ENCODE peak calls at places on chromosomes 1 and 21, in nine cellular contexts. M is upper lobe of left lung, G is HepG2, B is HCT116, L is K562, Y is heart left ventricle, H is body of pancreas, C is GM12878, U is gastrocnemius medialis. R is an unnamed sample. For H3K27me3, the result is how much of the 10 kb centered on the place peaks cover.

GRCh38 chr1:95384570-95384969 is 150.6 kb downstream of the RWDD3 start:
- ATAC-seq in M (no peak), G (peak), B (no peak), L (peak), Y (peak), H (no peak), C (peak), U (no peak), R (no peak)

GRCh38 chr1:9252999-9253398 is 18.4 kb downstream of the H6PD start:
- ATAC-seq in M (no peak), G (no peak), B (no peak), L (no peak), Y (no peak), H (no peak), C (no peak), U (no peak), R (no peak)

GRCh38 chr21:37475186-37475868 is 108.8 kb downstream of the DYRK1A start:
- ATAC-seq in M (no peak), G (no peak), B (no peak), L (peak), Y (peak), H (no peak), C (peak), U (no peak), R (no peak)

GRCh38 chr1:218665216-218665615 is 320.1 kb downstream of the TGFB2 start:
- ATAC-seq in M (peak), G (no peak), B (peak), L (no peak), Y (peak), H (no peak), C (no peak), U (peak), R (peak)

GRCh38 chr1:35215346-35215745 is 22.4 kb upstream of the SFPQ start:
- ATAC-seq in M (peak), G (no peak), B (no peak), L (peak), Y (no peak), H (peak), C (no peak), U (peak), R (peak)

GRCh38 chr1:171877711-171878110 is 36.4 kb downstream of the DNM3 start:
- ATAC-seq in M (no peak), G (no peak), B (no peak), L (no peak), Y (no peak), H (no peak), C (peak), U (no peak), R (no peak)

GRCh38 chr21:41213081-41213480 is 45.1 kb downstream of the BACE2 start:
- ATAC-seq in M (no peak), G (no peak), B (no peak), L (no peak), Y (no peak), H (no peak), C (no peak), U (no peak), R (no peak)

GRCh38 chr21:38384675-38385074 is 113.6 kb downstream of the ERG start:
- ATAC-seq in M (peak), G (no peak), B (no peak), L (no peak), Y (no peak), H (no peak), C (no peak), U (no peak), R (no peak)

GRCh38 chr1:116126281-116126680 is 15.1 kb downstream of the MAB21L3 start:
- ATAC-seq in M (no peak), G (no peak), B (no peak), L (no peak), Y (no peak), H (no peak), C (no peak), U (no peak), R (no peak)

GRCh38 chr1:75265792-75266191 is 131.6 kb downstream of the LHX8 start:
- ATAC-seq in M (peak), G (peak), B (peak), L (peak), Y (no peak), H (peak), C (peak), U (no peak), R (no peak)

GRCh38 chr1:179166663-179167417 is 62.6 kb downstream of the ABL2 start:
- ATAC-seq in M (peak), G (no peak), B (no peak), L (no peak), Y (no peak), H (no peak), C (no peak), U (no peak), R (no peak)

GRCh38 chr1:172727956-172728603 is 69.2 kb downstream of the FASLG start:
- ATAC-seq in M (peak), G (peak), B (peak), L (peak), Y (no peak), H (peak), C (peak), U (no peak), R (no peak)

GRCh38 chr21:20874202-20874601 is 124.0 kb upstream of the NCAM2 start:
- ATAC-seq in M (no peak), G (no peak), B (no peak), L (no peak), Y (no peak), H (no peak), C (no peak), U (no peak), R (no peak)

GRCh38 chr1:114610546-114611245 is 29.3 kb upstream of the BCAS2 start:
- ATAC-seq in M (no peak), G (no peak), B (no peak), L (no peak), Y (no peak), H (no peak), C (no peak), U (no peak), R (no peak)

GRCh38 chr1:221217029-221217428 is 337.8 kb downstream of the HLX start:
- ATAC-seq in M (peak), G (no peak), B (no peak), L (no peak), Y (peak), H (peak), C (no peak), U (peak), R (peak)

GRCh38 chr1:21300774-21301173 is 10.5 kb upstream of the ECE1 start:
- ATAC-seq in M (no peak), G (no peak), B (no peak), L (no peak), Y (no peak), H (no peak), C (no peak), U (no peak), R (no peak)

GRCh38 chr1:10622896-10623295 is 148.1 kb downstream of the PEX14 start:
- ATAC-seq in M (no peak), G (no peak), B (no peak), L (no peak), Y (no peak), H (no peak), C (no peak), U (no peak), R (no peak)

GRCh38 chr1:104760017-104760416 is 1010.3 kb downstream of the AMY1C start:
- ATAC-seq in M (no peak), G (no peak), B (no peak), L (no peak), Y (no peak), H (no peak), C (peak), U (no peak), R (no peak)

GRCh38 chr1:85566890-85567289 is 13.7 kb upstream of the CCN1 start:
- ATAC-seq in M (no peak), G (no peak), B (no peak), L (no peak), Y (no peak), H (no peak), C (no peak), U (no peak), R (no peak)

GRCh38 chr1:54884135-54884586 is 2.8 kb downstream of the DHCR24 start:
- ATAC-seq in M (no peak), G (no peak), B (no peak), L (no peak), Y (no peak), H (no peak), C (no peak), U (no peak), R (no peak)

GRCh38 chr21:34198232-34199120 is 125.1 kb downstream of the MRPS6 start:
- ATAC-seq in M (no peak), G (no peak), B (no peak), L (no peak), Y (no peak), H (no peak), C (peak), U (no peak), R (no peak)

GRCh38 chr1:205582046-205582445 is 49.8 kb downstream of the ELK4 start:
- ATAC-seq in M (no peak), G (peak), B (no peak), L (no peak), Y (no peak), H (peak), C (no peak), U (no peak), R (peak)

GRCh38 chr21:35969281-35969680 is 91.0 kb downstream of the SETD4 start:
- ATAC-seq in M (no peak), G (no peak), B (no peak), L (no peak), Y (no peak), H (no peak), C (no peak), U (no peak), R (no peak)

GRCh38 chr1:228849011-228849541 is 113.8 kb downstream of the RHOU start:
- ATAC-seq in M (no peak), G (peak), B (no peak), L (no peak), Y (peak), H (peak), C (peak), U (peak), R (no peak)

GRCh38 chr1:155193275-155193990 is 14.3 kb downstream of the THBS3 start:
- ATAC-seq in M (peak), G (peak), B (peak), L (peak), Y (peak), H (peak), C (peak), U (peak), R (peak)

GRCh38 chr1:27555700-27556424 is 48.1 kb downstream of the AHDC1 start:
- ATAC-seq in M (peak), G (no peak), B (no peak), L (no peak), Y (peak), H (no peak), C (peak), U (no peak), R (peak)

GRCh38 chr1:118339431-118340146 is 154.6 kb upstream of the SPAG17 start:
- ATAC-seq in M (no peak), G (no peak), B (no peak), L (no peak), Y (no peak), H (no peak), C (no peak), U (no peak), R (no peak)

GRCh38 chr1:3069491-3070303 is 694 bp downstream of the PRDM16 start:
- ATAC-seq in M (peak), G (peak), B (peak), L (no peak), Y (peak), H (peak), C (no peak), U (peak), R (peak)

DNA sequence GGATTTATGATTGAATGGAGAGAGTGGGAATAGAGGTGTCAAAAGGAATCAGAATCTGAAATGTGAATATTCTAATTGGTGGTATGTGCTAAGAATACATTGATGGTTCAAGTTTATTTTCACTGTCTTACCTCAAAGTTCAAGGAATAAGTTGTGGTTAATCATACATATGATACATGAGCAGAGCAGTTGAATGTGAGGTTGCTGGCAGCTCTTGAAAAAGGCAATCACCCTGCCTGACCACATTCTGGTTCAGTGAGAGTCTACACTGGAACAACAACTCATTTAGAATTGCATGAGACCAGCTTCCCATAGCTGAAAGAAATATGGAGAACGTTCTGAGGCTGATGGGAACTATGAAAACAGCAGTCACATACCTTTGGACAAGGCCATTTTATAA is 68.3 kb upstream of the ARHGAP29 start:
- ATAC-seq in M (no peak), G (no peak), B (no peak), L (no peak), Y (no peak), H (no peak), C (no peak), U (no peak), R (no peak)
- TF ChIP-seq POLR2A in M (no peak), G (no peak), B (no peak), L (no peak), Y (no peak), H (no peak), C (no peak), U (no peak), R (no peak)

DNA sequence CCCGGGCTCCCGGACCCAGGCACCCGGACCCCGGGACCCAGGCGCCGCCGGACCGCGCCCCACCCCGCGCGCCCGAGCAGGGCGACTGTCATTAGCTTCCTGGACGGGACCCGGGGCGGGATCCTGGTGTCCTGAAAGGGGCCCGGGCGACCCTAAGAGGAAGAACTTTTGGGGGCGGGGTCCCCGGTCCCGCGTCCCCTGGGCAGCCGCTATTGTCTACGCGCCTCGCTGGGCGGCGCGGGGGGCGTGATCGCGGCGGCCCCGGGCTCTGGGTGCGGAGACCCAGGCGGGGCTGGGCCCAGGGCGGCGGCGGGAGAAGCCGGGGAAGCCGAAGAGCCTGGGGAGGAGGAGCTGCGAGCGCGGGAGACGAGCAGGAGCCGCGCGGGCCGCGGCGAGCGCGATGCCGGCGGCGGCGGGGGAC is 465 bp downstream of the HUNK start:
- ATAC-seq in M (peak), G (peak), B (no peak), L (no peak), Y (peak), H (peak), C (no peak), U (peak), R (peak)
- H3K27me3 ChIP-seq in M (under half), G (under half), B (under half), L (under half), Y (under half), H (under half), C (under half), U (under half), R (half or more)

DNA sequence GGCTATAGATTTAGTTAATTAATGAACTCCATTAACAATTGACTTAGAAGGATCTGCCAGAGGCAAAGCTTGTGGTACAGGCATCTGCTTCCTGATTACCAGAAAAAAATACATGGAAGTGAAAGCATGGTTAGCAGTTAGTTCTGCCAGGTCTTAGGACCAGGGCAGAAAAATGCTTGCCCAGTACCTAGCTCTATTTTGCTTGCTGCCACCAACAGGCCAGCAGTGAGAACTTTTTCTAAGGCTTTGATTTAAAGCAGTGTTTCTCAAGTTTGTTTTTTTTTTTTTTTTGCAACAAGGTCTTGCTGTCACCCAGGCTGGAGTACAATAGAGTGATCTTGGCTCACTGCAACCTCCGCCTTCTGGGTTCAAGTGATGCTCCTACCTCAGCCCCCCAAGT is 16.4 kb upstream of the MTF1 start:
- ATAC-seq in M (no peak), G (no peak), B (peak), L (no peak), Y (no peak), H (no peak), C (peak), U (no peak), R (no peak)
- TF ChIP-seq CTCF in M (no peak), G (no peak), B (peak), L (no peak), Y (no peak), H (no peak), C (no peak), U (no peak), R (no peak)

DNA sequence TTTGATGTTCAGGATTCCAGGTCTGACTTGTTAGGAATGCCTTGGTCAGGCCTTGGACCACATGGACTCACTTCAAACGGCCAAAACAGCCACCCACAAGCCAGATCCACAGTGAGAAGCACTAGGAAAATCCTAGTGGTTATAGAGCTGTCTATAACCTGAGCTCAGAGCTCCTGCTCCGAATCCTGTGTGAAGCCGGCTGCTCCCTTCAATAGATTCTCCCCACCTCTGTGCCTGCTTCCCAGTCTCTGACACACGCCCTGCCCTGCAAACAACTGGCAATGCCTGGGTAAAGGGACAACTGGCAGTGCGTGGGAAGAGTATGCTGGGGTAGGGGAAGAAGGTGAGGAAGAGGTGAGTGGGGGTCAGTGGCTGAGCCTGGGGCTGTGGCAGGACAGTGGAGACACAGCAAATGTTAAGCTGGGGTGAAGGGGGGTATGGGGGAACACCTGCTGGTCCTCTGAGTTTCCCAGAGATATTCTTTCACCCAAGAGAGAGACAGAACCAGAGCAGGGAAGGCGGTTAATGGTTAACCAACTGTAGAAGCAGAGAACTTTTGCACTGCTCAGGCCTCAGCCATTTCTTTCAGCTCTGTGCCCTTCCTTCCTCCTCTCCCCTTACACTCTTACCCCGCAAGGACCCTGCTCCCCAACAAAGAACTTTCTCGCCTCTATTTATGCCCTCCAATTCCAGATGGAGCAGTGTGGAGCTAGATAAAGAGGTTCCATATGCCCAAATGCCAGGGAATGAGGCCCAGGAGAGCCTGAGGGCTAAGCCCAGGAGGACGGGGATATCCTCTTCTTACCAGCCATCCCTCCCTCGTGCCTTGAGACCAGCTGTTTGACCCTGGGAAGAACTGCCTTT is 4.4 kb downstream of the PLXNA2 start:
- ATAC-seq in M (no peak), G (peak), B (no peak), L (no peak), Y (no peak), H (peak), C (no peak), U (no peak), R (no peak)
- TF ChIP-seq POLR2A in M (no peak), G (peak), B (no peak), L (no peak), Y (no peak), H (peak), C (no peak), U (no peak), R (no peak)

GRCh38 chr1:200075522-200075921 is 48.0 kb downstream of the NR5A2 start:
- ATAC-seq in M (no peak), G (no peak), B (no peak), L (no peak), Y (peak), H (peak), C (no peak), U (no peak), R (no peak)

GRCh38 chr1:200075938-200076546 is 48.5 kb downstream of the NR5A2 start:
- ATAC-seq in M (no peak), G (peak), B (peak), L (no peak), Y (peak), H (peak), C (no peak), U (peak), R (peak)

GRCh38 chr1:200073286-200073637 is 45.8 kb downstream of the NR5A2 start:
- ATAC-seq in M (no peak), G (no peak), B (no peak), L (no peak), Y (no peak), H (no peak), C (no peak), U (no peak), R (no peak)

DNA sequence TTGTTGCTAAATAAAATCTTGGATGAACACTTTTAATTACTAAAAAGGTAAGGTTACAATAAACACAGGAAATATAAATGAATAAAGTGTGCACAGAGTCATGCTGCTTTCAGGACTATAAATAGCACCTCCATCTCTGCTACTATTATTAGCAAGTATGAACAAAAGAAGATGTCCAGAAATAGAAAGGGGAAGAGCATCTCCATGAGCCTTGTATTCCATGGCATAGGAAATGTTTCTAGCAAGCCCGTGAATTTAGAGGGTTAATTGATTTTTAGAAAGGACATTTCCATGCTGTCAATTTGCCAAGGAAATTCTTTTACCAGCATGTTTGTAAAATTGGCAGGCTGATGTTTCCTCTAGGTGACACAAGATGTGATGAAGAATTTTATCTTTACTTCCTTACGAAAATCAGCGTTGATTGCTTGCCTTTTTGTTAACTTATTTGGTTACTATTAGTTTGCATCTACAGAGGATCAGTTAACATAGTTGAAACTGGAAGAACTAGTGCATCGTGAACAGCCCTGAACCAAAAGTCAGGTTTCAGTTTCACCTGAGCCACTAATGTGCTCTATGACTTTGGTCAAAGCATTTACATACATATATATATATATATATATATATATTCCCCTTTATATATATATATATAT is 45.3 kb downstream of the NR5A2 start:
- ATAC-seq in M (no peak), G (no peak), B (no peak), L (no peak), Y (peak), H (no peak), C (peak), U (peak), R (no peak)
- H3K27me3 ChIP-seq in M (under half), G (under half), B (under half), L (under half), Y (under half), H (under half), C (under half), U (under half), R (under half)

DNA sequence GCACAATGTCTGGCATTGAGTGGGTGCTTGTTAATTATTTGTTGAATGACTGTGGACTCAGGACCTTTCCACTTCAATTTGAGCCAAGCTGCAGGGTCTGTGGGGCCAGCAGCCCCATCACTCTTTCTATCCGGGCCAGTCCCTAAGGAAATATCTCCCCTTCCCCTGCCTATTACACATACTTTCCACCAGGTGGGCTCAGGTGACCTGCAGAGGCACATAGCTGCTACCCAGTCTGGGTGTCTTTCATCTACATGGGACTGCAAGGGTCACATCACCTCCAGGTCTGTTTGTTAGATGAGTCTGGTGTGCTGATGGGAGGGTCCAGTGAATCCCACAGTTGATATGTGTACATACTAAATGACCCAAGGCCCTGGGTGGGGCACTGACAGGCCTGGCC is 59.6 kb upstream of the KDM4A start:
- ATAC-seq in M (no peak), G (peak), B (peak), L (peak), Y (no peak), H (no peak), C (no peak), U (no peak), R (no peak)
- TF ChIP-seq CTCF in M (no peak), G (peak), B (peak), L (peak), Y (no peak), H (no peak), C (peak), U (no peak), R (no peak)

R was measured in gastroesophageal sphincter.